ENCODE peak calls at places on chromosomes 4 and X, in four cellular contexts. F is K562, H is HepG2, B is GM12878. V is an unnamed sample.

GRCh38 chr4:73702796-73703287 is 37.5 kb upstream of the CXCL8 start:
- DNase-seq in F (no peak), B (no peak), H (no peak), V (no peak)

GRCh38 chr4:137455647-137456321 is 76.5 kb downstream of the PCDH18 start:
- DNase-seq in B (no peak), H (no peak), F (no peak), V (no peak)

GRCh38 chr4:25457053-25457715 is 80.1 kb downstream of the ANAPC4 start:
- DNase-seq in B (no peak), F (no peak), H (no peak), V (no peak)

GRCh38 chr4:38189445-38189844 is 229.2 kb downstream of the PTTG2 start:
- DNase-seq in B (no peak), H (peak; percentile 65), F (peak; percentile 67), V (no peak)

GRCh38 chr4:73815145-73815544 is 21.3 kb upstream of the CXCL6 start:
- DNase-seq in B (no peak), H (no peak), F (no peak), V (no peak)

GRCh38 chrX:67892391-67892790 is 348.6 kb downstream of the AR start:
- DNase-seq in H (no peak), F (no peak), B (no peak), V (no peak)

GRCh38 chr4:128810871-128811570 is 1.5 kb downstream of the JADE1 start:
- DNase-seq in B (no peak), H (peak; percentile 88), F (peak; percentile 90), V (peak; percentile 95)

GRCh38 chr4:169099775-169100180 is 89.7 kb upstream of the CBR4 start:
- DNase-seq in F (no peak), H (peak; percentile 14), B (peak; percentile 34), V (no peak)

GRCh38 chr4:134544303-134544761 is 342.7 kb upstream of the PABPC4L start:
- DNase-seq in B (no peak), H (no peak), F (no peak), V (no peak)

GRCh38 chr4:27974339-27974738 is 1113.7 kb downstream of the STIM2 start:
- DNase-seq in H (no peak), B (no peak), F (no peak), V (no peak)

DNA sequence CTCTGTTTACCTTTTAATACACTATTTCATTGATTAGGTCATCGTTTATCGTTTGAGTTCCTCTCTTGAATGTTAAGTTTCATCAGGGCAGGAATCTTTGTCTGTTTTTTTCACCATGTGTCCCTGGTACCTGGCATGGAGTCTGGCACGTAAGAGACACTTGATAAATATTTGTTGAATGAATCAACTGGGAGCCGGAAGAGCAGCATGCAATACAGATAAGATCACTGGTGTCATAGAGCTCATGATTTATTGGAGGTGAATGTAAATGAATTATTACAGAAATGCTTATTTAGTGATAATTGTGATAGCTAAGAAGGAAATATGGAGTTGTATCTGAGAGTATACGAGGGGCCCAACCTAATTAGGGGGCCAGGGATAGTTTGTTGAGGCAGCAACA is 62.8 kb downstream of the UCHL1 start:
- DNase-seq in B (no peak), H (peak; percentile 10), F (no peak), V (no peak)
- TF ChIP-seq ATF3 in B (no peak), H (no peak), F (no peak), V (no peak)

DNA sequence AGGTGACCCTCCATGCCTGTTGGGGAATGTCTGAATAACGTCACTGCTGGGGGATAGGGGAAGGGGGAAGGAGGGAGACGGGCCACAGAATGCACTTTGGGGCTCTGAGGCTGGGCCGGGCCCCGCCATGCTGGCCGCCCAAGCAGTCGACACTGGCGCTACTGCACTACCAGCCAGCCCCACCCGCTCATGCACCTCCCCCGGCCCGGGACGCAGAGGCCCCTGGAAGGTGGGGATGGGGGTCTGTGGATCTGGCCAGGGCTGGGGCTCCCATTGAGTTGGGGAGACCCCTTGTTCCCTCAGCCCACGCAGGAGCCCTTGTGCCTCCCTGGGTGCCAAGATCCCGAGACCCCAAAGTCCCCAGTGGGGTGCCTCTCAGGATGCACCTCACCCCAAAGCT is 17.8 kb downstream of the FLNA start:
- DNase-seq in F (no peak), B (no peak), H (no peak), V (no peak)
- TF ChIP-seq ESRRA in F (no peak), B (no peak), H (no peak), V (no peak)

DNA sequence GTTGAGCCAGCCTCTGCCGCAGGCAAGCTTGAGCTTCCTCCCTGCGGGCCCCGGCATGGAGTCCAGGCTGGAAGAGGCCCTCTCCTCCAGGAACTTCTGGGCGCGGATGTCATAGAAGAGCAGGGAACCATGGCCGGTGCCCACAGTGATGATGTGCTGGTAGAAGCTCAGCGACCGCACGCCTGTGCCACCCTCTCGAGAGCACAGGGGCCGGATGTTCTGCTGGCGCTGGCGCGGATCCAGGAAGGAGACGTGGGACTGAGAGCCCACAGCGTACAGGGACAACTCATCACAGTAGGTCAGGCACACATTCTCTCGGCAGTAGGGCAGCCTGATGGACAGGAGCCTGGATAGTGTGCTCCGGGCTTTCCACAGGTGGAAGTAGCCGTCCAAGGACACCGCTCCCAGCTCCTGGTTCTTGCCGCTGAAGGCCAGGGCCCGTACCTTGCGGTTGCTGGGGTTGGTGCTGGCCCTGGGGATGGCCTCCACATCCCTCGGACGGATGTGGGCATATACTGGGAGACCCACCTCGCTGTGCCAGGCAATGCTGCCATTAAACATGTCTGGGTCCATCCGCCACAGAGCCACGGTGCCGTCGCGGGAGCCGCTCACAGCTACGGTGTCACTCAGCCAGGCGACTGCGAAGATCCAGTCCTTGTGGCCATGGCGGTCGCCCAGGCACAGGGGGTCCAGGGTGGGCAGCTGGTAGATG is 1.2 kb downstream of the DCAF12L2 start:
- DNase-seq in H (no peak), F (no peak), B (no peak), V (no peak)
- TF ChIP-seq ATF3 in H (no peak), F (no peak), B (no peak), V (no peak)

GRCh38 chr4:159105761-159106243 is 2.9 kb downstream of the RAPGEF2 start:
- DNase-seq in H (peak; percentile 59), B (peak; percentile 57), F (peak; percentile 59), V (no peak)

GRCh38 chr4:159107203-159107921 is 4.5 kb downstream of the RAPGEF2 start:
- DNase-seq in B (no peak), F (no peak), H (no peak), V (no peak)

GRCh38 chr4:159108124-159108523 is 5.2 kb downstream of the RAPGEF2 start:
- DNase-seq in B (no peak), F (no peak), H (no peak), V (no peak)

GRCh38 chr4:159105063-159105414 is 2.2 kb downstream of the RAPGEF2 start:
- DNase-seq in B (no peak), H (no peak), F (no peak), V (no peak)

DNA sequence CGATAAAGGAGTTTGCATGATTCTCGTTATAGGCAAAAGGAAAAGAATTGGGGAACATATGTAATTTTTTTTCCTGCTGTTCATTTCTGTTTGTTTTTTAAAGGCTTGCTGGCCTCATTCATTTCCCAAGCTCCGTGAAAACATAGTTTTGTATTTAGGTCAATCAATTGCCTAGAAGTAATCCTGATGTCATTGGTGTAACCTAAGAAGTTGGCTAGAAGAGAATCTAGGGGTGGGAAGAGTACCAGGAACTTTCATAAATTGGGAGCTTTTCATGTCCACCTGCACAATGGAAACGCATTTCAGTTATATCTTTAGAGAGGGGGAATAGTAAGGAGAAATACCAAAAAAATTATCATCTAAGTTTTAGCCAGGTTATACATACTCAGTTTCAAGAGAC is 3.8 kb downstream of the RAPGEF2 start:
- DNase-seq in B (no peak), H (no peak), F (no peak), V (no peak)
- TF ChIP-seq ESRRA in B (no peak), H (no peak), F (no peak), V (no peak)

V was measured in WTC11.